ENCODE peak calls at places on chromosomes 12 and 14, in four cellular contexts. Y, P, T and G are unnamed samples.

GRCh38 chr12:124637586-124637985 is 70.2 kb upstream of the NCOR2 start:
- DNase-seq in T (no peak), Y (peak), P (peak), G (peak)

GRCh38 chr14:34372766-34373165 is 89.3 kb downstream of the SPTSSA start:
- DNase-seq in P (no peak), Y (no peak), T (no peak), G (no peak)

GRCh38 chr14:30655658-30656057 is 33.5 kb downstream of the SCFD1 start:
- DNase-seq in Y (no peak), P (no peak), T (no peak), G (no peak)

GRCh38 chr12:51818567-51819300 is 29.8 kb downstream of the FIGNL2 start:
- DNase-seq in P (peak), Y (no peak), T (no peak), G (no peak)

GRCh38 chr12:47304161-47304560 is 224.4 kb upstream of the AMIGO2 start:
- DNase-seq in T (no peak), P (no peak), Y (no peak), G (peak)

GRCh38 chr12:52687527-52688385 is 7.5 kb upstream of the KRT1 start:
- DNase-seq in P (peak), T (no peak), Y (peak), G (peak)

GRCh38 chr14:91876492-91876891 is 9.2 kb upstream of the TC2N start:
- DNase-seq in Y (no peak), P (no peak), T (no peak), G (no peak)

GRCh38 chr14:22450266-22450665 is 138.8 kb downstream of the DAD1 start:
- DNase-seq in Y (no peak), P (no peak), T (no peak), G (no peak)

GRCh38 chr12:109732321-109733305 is 19.0 kb downstream of the FAM222A start:
- DNase-seq in P (no peak), Y (no peak), T (no peak), G (no peak)

GRCh38 chr12:25194211-25194610 is 749 bp downstream of the DNAI7 start:
- DNase-seq in P (no peak), Y (no peak), T (no peak), G (no peak)

GRCh38 chr14:92850492-92850891 is 56.4 kb downstream of the GOLGA5 start:
- DNase-seq in Y (no peak), P (no peak), T (no peak), G (no peak)

GRCh38 chr14:65413739-65414045 is 1.2 kb downstream of the FUT8 start:
- DNase-seq in Y (no peak), P (no peak), T (no peak), G (no peak)

GRCh38 chr14:49550284-49551184 is 35.6 kb downstream of the RPS29 start:
- DNase-seq in P (peak), Y (no peak), T (peak), G (no peak)

GRCh38 chr14:69050235-69051184 is 71.4 kb upstream of the ACTN1 start:
- DNase-seq in T (no peak), Y (no peak), P (no peak), G (no peak)

GRCh38 chr12:92042791-92043531 is 102.7 kb downstream of the BTG1 start:
- DNase-seq in Y (no peak), T (no peak), P (peak), G (no peak)

GRCh38 chr12:127779301-127780045 is 487.5 kb upstream of the TMEM132C start:
- DNase-seq in P (peak), Y (no peak), T (no peak), G (no peak)

GRCh38 chr12:84924956-84925355 is 12.4 kb upstream of the SLC6A15 start:
- DNase-seq in P (peak), Y (no peak), T (no peak), G (no peak)

GRCh38 chr14:35368993-35369392 is 35.6 kb downstream of the NFKBIA start:
- DNase-seq in P (no peak), T (no peak), Y (no peak), G (no peak)

GRCh38 chr14:35419429-35419841 is 14.9 kb upstream of the NFKBIA start:
- DNase-seq in T (no peak), P (peak), Y (no peak), G (no peak)

GRCh38 chr14:69573841-69574265 is 818 bp downstream of the CCDC177 start:
- DNase-seq in P (no peak), Y (peak), T (peak), G (no peak)

GRCh38 chr12:72272731-72273498 is 745 bp downstream of the TRHDE start:
- DNase-seq in T (peak), Y (peak), P (peak), G (no peak)

DNA sequence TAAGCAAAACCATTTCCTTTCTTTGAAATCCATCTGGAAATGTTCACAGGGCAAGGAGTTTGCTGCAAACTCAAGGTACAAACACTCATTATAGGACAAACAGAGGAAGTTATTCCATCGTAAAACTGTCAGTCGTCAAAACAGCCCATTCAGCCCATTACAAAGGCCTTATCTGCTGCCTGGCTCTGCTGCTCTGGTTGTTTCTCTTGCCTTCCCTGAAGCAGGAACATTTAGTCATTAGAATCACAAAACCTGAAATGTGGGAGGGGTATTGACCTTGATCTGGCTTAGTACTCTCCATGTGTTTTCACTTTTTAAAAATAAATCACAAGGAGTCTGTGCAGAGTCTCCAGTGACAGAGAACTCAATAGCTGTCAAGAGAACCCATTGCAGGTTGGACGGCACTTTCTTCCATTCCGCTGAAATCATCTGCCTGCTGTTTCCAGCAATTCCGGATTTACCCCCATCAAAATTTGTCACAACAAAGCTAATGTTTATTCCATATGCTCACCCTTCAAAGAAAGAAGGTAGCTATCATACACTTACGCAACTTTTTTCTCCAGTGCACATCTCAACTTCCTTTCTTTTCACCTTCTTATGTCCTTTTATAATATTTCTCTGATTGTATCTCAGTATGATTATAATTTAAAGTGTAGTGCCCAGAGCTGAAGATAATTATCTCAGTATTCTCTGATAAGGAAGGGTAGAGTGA is 24.6 kb upstream of the ITPR2 start:
- DNase-seq in P (no peak), Y (no peak), T (no peak), G (no peak)
- H3K27ac ChIP-seq in P (no peak), Y (no peak), T (no peak), G (no peak)

GRCh38 chr12:10069099-10069498 is 29.7 kb downstream of the CLEC1A start:
- DNase-seq in T (no peak), P (no peak), Y (no peak), G (no peak)

GRCh38 chr12:10068634-10069033 is 30.2 kb downstream of the CLEC1A start:
- DNase-seq in P (no peak), T (peak), Y (no peak), G (no peak)

GRCh38 chr12:10070380-10070779 is 28.4 kb downstream of the CLEC1A start:
- DNase-seq in T (no peak), Y (no peak), P (no peak), G (no peak)

GRCh38 chr12:10067259-10067658 is 31.5 kb downstream of the CLEC1A start:
- DNase-seq in Y (no peak), P (peak), T (no peak), G (no peak)

GRCh38 chr12:10067942-10068341 is 30.8 kb downstream of the CLEC1A start:
- DNase-seq in P (no peak), T (no peak), Y (no peak), G (no peak)
- H3K27ac ChIP-seq in P (no peak), T (no peak), Y (no peak), G (no peak)

GRCh38 chr14:54760866-54761265 is 141.8 kb downstream of the GCH1 start:
- DNase-seq in P (no peak), T (no peak), Y (no peak), G (no peak)

GRCh38 chr14:54759982-54760585 is 142.5 kb downstream of the GCH1 start:
- DNase-seq in P (no peak), Y (no peak), T (no peak), G (no peak)

GRCh38 chr14:54754623-54755386 is 147.8 kb downstream of the GCH1 start:
- DNase-seq in Y (peak), T (no peak), P (no peak), G (no peak)

GRCh38 chr14:54756656-54757392 is 145.8 kb downstream of the GCH1 start:
- DNase-seq in Y (no peak), P (no peak), T (no peak), G (no peak)

DNA sequence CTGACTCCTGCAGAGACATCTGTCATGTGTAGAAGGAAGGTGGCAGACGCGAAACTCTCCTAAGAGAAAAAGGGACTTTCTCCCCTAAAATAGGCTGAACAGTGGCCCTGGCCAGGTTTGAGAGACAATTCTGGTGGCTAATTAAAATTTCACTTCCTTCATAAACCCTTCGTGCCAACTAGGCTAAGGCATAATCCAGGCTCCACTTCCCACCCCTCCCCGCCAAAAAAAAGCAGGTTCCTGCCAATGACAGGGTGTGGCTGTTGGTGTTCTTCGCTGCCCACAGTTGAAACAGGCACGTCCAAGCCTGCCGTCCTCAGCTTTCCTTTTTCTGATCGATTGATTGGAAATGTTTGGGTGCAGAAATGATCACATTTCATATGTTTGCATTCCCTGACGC is 144.6 kb downstream of the GCH1 start:
- DNase-seq in Y (no peak), T (no peak), P (no peak), G (no peak)
- H3K27ac ChIP-seq in Y (no peak), T (no peak), P (no peak), G (no peak)

GRCh38 chr12:1604464-1604863 is 10.1 kb upstream of the FBXL14 start:
- DNase-seq in P (no peak), T (no peak), Y (no peak), G (no peak)
- H3K27ac ChIP-seq in P (no peak), T (peak), Y (no peak), G (no peak)

GRCh38 chr12:132428872-132429121 is 61.2 kb upstream of the FBRSL1 start:
- DNase-seq in Y (no peak), T (no peak), P (no peak), G (no peak)
- H3K27ac ChIP-seq in Y (peak), T (no peak), P (no peak), G (peak)

GRCh38 chr12:40435251-40435650 is 210.5 kb downstream of the LRRK2 start:
- DNase-seq in T (no peak), P (no peak), Y (no peak), G (no peak)
- H3K27ac ChIP-seq in T (no peak), P (no peak), Y (no peak), G (no peak)

DNA sequence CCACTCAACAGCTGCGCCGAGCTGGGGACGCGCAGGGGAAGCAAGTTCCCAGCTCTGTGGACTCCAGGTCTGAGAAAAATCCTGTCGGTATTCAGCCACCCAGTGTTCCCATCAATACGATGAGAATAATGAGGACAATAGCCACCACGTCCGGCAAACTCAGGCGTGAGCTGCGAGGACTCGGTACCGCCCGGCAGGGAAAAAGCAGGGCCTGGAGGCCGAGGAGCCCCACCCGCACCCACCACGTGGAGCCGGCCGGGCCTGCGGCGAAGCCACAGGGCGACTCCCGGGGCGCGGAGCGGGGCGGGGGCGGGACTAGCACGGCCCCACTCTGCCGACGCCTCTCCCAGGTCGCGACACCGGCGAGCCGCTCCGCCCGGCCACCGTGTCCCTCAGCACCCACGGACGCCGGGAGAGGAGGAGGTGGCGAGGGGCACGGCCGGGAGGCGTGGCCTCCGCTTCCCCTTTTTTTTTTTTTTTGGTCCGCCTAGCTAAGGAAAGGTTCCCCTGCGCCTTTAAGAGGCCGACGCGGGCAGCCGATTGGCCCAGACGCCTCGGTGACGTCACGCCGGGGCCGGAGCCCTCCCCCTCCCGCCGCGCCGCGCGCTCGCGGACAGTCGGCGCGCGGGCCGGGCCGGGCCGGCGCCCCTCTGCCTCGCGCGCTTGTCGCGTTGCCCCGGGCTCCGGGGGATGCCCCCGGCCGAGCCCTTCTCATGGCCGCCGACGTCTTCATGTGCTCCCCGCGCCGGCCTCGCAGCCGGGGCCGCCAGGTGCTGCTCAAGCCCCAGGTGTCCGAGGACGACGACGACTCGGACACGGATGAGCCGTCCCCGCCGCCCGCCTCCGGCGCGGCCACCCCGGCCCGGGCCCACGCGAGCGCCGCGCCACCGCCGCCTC is at the start of gene MLXIP:
- DNase-seq in Y (peak), T (peak), P (peak), G (no peak)
- H3K27ac ChIP-seq in Y (peak), T (no peak), P (peak), G (peak)

GRCh38 chr12:55925371-55925770 is 2.3 kb downstream of the PYM1 start:
- DNase-seq in P (no peak), Y (no peak), T (no peak), G (no peak)
- H3K27ac ChIP-seq in P (no peak), Y (peak), T (no peak), G (peak)

DNA sequence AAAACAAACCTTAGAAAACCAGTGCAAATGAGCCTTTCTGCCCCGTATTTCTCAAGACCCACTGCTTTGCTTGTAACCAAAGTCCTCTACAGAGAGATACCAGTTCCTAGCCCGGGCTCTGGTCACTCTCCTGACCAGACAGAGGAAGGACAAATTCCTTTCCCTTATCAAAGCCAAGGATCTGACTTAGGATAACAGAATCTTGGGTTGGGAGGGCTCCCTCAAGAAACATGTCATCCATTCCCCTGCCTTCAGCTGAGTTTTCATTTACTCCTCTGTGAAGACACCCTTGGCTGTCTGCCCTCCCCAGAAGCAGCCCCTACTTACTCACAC is 116.0 kb upstream of the PARP11 start:
- DNase-seq in Y (no peak), P (no peak), T (no peak), G (no peak)
- H3K27ac ChIP-seq in Y (peak), P (no peak), T (no peak), G (no peak)